ENCODE peak calls at places on chromosomes 5 and 9, in six cellular contexts. M, U, A, Y, B and R are unnamed samples.

GRCh38 chr9:70563437-70564204 is 149.2 kb upstream of the KLF9 start:
- DNase-seq in Y (peak), U (no peak), B (peak), M (peak), A (no peak), R (peak)

GRCh38 chr9:132233138-132233537 is 71.3 kb downstream of the NTNG2 start:
- DNase-seq in B (no peak), U (no peak), A (no peak), M (no peak), Y (no peak), R (no peak)

GRCh38 chr5:155082401-155082800 is 68.8 kb downstream of the KIF4B start:
- DNase-seq in U (no peak), A (no peak), B (no peak), M (peak), Y (no peak), R (peak)

GRCh38 chr5:174204914-174205313 is 159.4 kb downstream of the NSG2 start:
- DNase-seq in M (no peak), B (no peak), Y (no peak), U (peak), A (no peak), R (no peak)

GRCh38 chr5:61702784-61703183 is 370.7 kb downstream of the ZSWIM6 start:
- DNase-seq in A (no peak), B (no peak), M (no peak), Y (no peak), U (no peak), R (no peak)

GRCh38 chr5:169650701-169651331 is 13.7 kb downstream of the DOCK2 start:
- DNase-seq in U (no peak), B (no peak), Y (peak), M (peak), A (no peak), R (peak)

GRCh38 chr9:127971357-127972315 is 9.2 kb downstream of the EEIG1 start:
- DNase-seq in B (peak), M (no peak), U (no peak), A (no peak), Y (no peak), R (no peak)

GRCh38 chr9:29319727-29320513 is 1746.6 kb upstream of the C9orf72 start:
- DNase-seq in Y (no peak), M (peak), U (no peak), A (no peak), B (no peak), R (peak)

GRCh38 chr5:100706796-100707195 is 171.6 kb downstream of the FAM174A start:
- DNase-seq in B (no peak), M (peak), U (no peak), A (no peak), Y (no peak), R (peak)

GRCh38 chr5:11619339-11620028 is 284.8 kb downstream of the CTNND2 start:
- DNase-seq in U (peak), Y (no peak), M (no peak), A (no peak), B (no peak), R (no peak)

GRCh38 chr5:153672347-153673090 is 182.0 kb downstream of the GRIA1 start:
- DNase-seq in Y (no peak), M (peak), U (no peak), B (no peak), A (no peak), R (peak)

GRCh38 chr5:147949711-147950573 is 43.6 kb upstream of the C5orf46 start:
- DNase-seq in Y (no peak), M (peak), U (peak), B (no peak), A (no peak), R (peak)
- TF ChIP-seq CTCF in Y (peak), M (peak), U (peak), B (peak), A (peak), R (peak)

DNA sequence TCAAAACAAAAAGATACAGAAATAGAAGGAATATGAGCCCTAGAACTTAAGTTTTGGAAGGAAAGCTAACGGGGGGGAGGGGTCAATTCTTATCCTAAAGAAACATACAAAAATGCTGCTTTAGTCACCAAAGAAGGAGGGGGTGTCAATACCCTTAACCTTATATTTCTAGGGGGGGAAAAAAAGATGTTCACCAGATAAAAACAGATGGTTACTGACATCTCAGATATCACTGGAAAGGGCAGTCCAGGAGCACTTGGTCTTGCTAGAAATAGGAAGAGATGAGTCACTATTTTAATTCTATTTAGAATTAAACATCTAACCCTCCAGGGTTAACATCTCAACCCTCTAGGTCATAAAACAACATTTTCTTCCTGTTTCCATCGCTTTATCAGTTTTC is 1.7 kb downstream of the DIAPH1 start:
- DNase-seq in M (peak), B (no peak), Y (no peak), U (no peak), A (no peak), R (no peak)
- H3K4me3 ChIP-seq in M (peak), B (peak), Y (peak), U (no peak), A (peak), R (peak)

GRCh38 chr9:95407524-95407923 is 90.0 kb upstream of the FANCC start:
- DNase-seq in Y (no peak), A (no peak), B (no peak), U (no peak), M (no peak), R (no peak)

GRCh38 chr9:95409650-95410426 is 92.3 kb upstream of the FANCC start:
- DNase-seq in U (no peak), B (no peak), M (peak), A (peak), Y (no peak), R (peak)

GRCh38 chr9:95415158-95415557 is 97.6 kb upstream of the FANCC start:
- DNase-seq in M (no peak), A (no peak), B (no peak), U (no peak), Y (no peak), R (no peak)

GRCh38 chr9:95413793-95414192 is 96.3 kb upstream of the FANCC start:
- DNase-seq in Y (no peak), B (no peak), M (no peak), A (no peak), U (no peak), R (no peak)

DNA sequence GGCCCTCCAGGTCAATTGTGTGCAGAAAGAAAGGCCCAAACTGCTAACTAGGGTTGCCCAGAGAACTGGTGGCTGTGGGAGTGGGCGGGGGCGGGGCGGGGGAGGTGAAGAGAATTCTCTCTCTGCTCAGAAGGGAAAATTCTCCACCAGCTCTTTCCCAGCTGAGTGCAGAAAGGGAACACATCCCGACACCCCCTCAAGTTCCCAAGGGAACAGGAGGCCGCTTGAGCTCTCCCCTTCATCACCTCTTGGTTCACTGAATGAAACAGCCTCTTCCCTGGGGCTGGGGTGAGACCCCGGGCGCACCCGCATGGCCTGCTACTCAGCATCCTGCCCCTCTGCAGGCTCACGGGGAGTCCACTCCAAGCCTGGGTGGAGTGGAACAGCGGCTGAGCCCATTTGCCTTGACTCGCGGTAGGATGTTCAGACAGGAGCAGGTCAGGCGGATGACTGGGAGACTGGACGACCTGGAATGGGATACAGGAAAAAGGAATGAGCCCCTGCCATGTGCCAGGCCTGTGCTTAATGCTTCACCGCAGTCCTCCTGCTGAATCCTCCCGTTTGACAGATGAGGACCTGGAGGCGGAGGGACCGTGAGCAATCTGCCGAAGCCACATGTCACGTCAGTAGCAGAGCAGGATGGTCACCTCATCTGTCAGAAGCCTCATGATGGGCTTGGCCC is 93.8 kb upstream of the FANCC start:
- DNase-seq in M (no peak), U (no peak), B (no peak), A (no peak), Y (no peak), R (no peak)
- TF ChIP-seq CTCF in M (no peak), U (no peak), B (no peak), A (no peak), Y (no peak), R (no peak)

GRCh38 chr5:180804129-180804601 is 1.6 kb upstream of the MGAT1 start:
- DNase-seq in U (no peak), M (no peak), B (peak), A (no peak), Y (no peak), R (no peak)
- H3K4me3 ChIP-seq in U (no peak), M (no peak), B (peak), A (no peak), Y (peak), R (no peak)

GRCh38 chr9:114588671-114589526 is 1.3 kb downstream of the ATP6V1G1 start:
- DNase-seq in U (no peak), B (no peak), A (no peak), Y (no peak), M (peak), R (peak)

GRCh38 chr9:114594136-114594535 is 6.6 kb downstream of the ATP6V1G1 start:
- DNase-seq in A (no peak), B (no peak), M (no peak), U (no peak), Y (no peak), R (no peak)

GRCh38 chr9:114590328-114590727 is 2.8 kb downstream of the ATP6V1G1 start:
- DNase-seq in Y (no peak), U (no peak), A (no peak), M (no peak), B (no peak), R (no peak)

GRCh38 chr9:114591206-114591853 is 3.8 kb downstream of the ATP6V1G1 start:
- DNase-seq in U (no peak), Y (no peak), A (no peak), B (no peak), M (peak), R (peak)

GRCh38 chr9:114592356-114592755 is 4.8 kb downstream of the ATP6V1G1 start:
- DNase-seq in A (no peak), U (no peak), B (peak), M (peak), Y (no peak), R (peak)
- TF ChIP-seq CTCF in A (no peak), U (peak), B (peak), M (peak), Y (peak), R (peak)

GRCh38 chr9:124767830-124768229 is 3.3 kb downstream of the NR6A1 start:
- DNase-seq in U (no peak), M (no peak), A (no peak), Y (no peak), B (no peak), R (no peak)

GRCh38 chr9:124768778-124769350 is 2.2 kb downstream of the NR6A1 start:
- DNase-seq in U (no peak), M (no peak), Y (no peak), B (no peak), A (no peak), R (no peak)

GRCh38 chr9:124766815-124767554 is 4.1 kb downstream of the NR6A1 start:
- DNase-seq in Y (no peak), A (no peak), U (no peak), M (no peak), B (no peak), R (no peak)

GRCh38 chr9:124769451-124770358 is 1.4 kb downstream of the NR6A1 start:
- DNase-seq in B (no peak), A (peak), Y (no peak), M (no peak), U (peak), R (no peak)

DNA sequence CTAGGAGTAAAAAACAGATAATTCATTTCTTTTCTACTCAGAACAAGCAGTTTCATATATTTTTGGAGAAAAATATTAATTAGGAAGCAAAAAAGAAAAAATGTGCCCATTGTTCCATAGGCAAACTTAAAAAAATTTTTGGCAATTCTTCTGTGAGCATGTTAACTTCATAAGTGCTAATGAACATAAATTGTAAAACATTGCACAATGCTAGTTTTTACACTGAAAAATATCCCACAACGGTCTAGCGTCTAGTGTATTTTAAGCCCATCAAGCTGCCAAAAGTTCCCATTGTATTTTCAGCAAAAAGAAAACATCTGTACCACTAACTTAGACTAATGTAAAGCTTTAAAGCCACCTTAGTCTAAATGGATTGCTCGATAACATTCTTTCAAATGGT is 2.8 kb downstream of the NR6A1 start:
- DNase-seq in M (no peak), U (no peak), B (no peak), A (no peak), Y (no peak), R (no peak)
- H3K4me3 ChIP-seq in M (no peak), U (peak), B (no peak), A (peak), Y (peak), R (no peak)

DNA sequence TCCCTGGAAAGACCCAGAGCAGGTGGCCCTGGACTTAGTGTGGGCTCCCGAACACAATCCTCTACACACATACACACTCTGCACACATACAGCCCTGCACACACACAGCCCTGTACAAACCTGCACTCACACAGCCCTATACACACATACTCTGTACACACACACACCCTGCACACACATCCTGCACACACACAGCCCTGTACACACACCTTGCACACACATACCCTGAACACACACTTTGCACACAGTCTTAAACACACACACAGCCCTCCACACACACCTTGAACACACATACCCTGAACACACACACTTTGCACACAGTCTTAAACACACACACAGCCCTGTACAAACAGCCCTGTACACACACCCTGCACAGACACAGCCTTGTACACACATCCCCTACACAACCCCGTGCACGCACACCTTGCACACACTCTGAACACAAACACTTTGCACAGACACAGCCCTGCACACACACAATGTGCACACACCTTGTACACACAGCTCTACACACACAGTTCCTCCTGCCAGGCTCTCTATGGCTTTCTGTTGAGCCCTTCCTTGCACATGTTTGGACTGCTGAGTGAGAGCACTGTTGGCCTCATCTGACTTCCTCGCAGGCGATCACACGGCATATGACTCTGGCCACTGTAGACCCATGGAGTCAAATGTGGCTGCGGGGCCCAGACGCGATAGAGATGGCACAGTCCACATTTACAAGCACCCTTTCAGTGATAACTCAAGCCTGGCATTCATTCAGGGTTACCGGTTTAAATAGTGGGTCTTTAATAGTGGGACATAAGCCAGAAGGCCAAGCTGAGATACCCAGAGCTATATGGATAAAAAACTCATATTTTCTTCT is 245.7 kb upstream of the IRX1 start:
- DNase-seq in Y (no peak), B (peak), U (no peak), M (no peak), A (no peak), R (no peak)
- TF ChIP-seq CTCF in Y (no peak), B (no peak), U (no peak), M (no peak), A (no peak), R (no peak)

GRCh38 chr5:159928122-159928960 is 12.1 kb downstream of the ADRA1B start:
- DNase-seq in B (no peak), A (peak), U (no peak), Y (no peak), M (peak), R (peak)
- H3K4me3 ChIP-seq in B (no peak), A (no peak), U (no peak), Y (no peak), M (peak), R (peak)